ENCODE peak calls at places on chromosome 14, in six cellular contexts. D is effector memory CD4-positive, alpha-beta T cell; Q is left ventricle myocardium inferior; P is tibial nerve; E is mesendoderm; U is heart left ventricle. I is an unnamed sample. For H3K4me1, the result is how much of the 10 kb centered on the place peaks cover.

GRCh38 chr14:59464651-59465569 is at the start of gene GPR135:
- DNase-seq in D (peak), Q (peak), P (peak), E (peak), U (peak), I (peak)

GRCh38 chr14:28765907-28766504 is 581 bp upstream of the FOXG1 start:
- DNase-seq in D (no peak), Q (no peak), P (no peak), E (peak), U (no peak), I (peak)

GRCh38 chr14:67413806-67414769 is 2.1 kb upstream of the PLEK2 start:
- DNase-seq in D (no peak), Q (no peak), P (no peak), E (peak), U (no peak), I (no peak)

GRCh38 chr14:73242274-73242960 is 5.1 kb downstream of the PAPLN start:
- DNase-seq in D (no peak), Q (no peak), P (no peak), E (no peak), U (no peak), I (no peak)

GRCh38 chr14:90201344-90201743 is 55.0 kb upstream of the PSMC1 start:
- DNase-seq in D (no peak), Q (no peak), P (no peak), E (peak), U (no peak), I (no peak)

GRCh38 chr14:61774861-61775260 is 12.6 kb downstream of the SNAPC1 start:
- DNase-seq in D (no peak), Q (no peak), P (no peak), E (no peak), U (no peak), I (no peak)

GRCh38 chr14:98321838-98322237 is 950.2 kb downstream of the BCL11B start:
- DNase-seq in D (no peak), Q (no peak), P (no peak), E (no peak), U (no peak), I (no peak)

GRCh38 chr14:97458302-97459137 is 661.3 kb downstream of the VRK1 start:
- DNase-seq in D (peak), Q (no peak), P (no peak), E (peak), U (no peak), I (peak)

GRCh38 chr14:63972323-63972932 is 119.6 kb downstream of the SYNE2 start:
- DNase-seq in D (no peak), Q (no peak), P (no peak), E (no peak), U (no peak), I (no peak)

GRCh38 chr14:99527026-99527425 is 45.8 kb downstream of the CCNK start:
- DNase-seq in D (no peak), Q (no peak), P (no peak), E (no peak), U (no peak), I (no peak)
- H3K4me1 ChIP-seq in D (under half), Q (half or more), P (under half), E (under half), U (under half), I (under half)

GRCh38 chr14:65959563-65960024 is 526.6 kb upstream of the CCDC196 start:
- DNase-seq in D (no peak), Q (no peak), P (no peak), E (no peak), U (no peak), I (no peak)

GRCh38 chr14:65957631-65958205 is 528.5 kb upstream of the CCDC196 start:
- DNase-seq in D (no peak), Q (no peak), P (no peak), E (no peak), U (no peak), I (no peak)

GRCh38 chr14:65949711-65950516 is 536.3 kb upstream of the CCDC196 start:
- DNase-seq in D (no peak), Q (peak), P (no peak), E (peak), U (peak), I (peak)

GRCh38 chr14:65958664-65959562 is 527.3 kb upstream of the CCDC196 start:
- DNase-seq in D (no peak), Q (no peak), P (no peak), E (peak), U (no peak), I (no peak)

DNA sequence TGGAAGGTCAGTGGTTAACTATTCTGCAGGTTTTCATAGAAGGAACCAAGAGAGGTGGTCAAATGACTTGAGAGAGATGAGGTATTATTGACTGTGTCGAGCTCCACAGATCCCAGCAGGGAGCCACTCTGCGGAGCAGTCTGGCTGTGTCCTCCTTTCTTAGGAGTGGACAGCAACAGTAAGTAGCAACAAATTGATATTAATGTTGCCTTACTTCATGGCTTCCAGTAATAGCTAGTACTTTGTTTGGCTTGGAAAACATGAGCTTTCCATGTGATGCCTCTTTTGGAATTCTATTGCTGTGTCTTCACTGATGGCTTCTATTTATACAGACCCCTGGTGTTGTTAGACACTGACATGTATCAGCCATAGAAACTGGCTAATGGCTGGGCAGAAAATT is 531.3 kb upstream of the CCDC196 start:
- DNase-seq in D (no peak), Q (no peak), P (no peak), E (no peak), U (no peak), I (no peak)
- H3K4me1 ChIP-seq in D (under half), Q (under half), P (under half), E (under half), U (under half), I (under half)

DNA sequence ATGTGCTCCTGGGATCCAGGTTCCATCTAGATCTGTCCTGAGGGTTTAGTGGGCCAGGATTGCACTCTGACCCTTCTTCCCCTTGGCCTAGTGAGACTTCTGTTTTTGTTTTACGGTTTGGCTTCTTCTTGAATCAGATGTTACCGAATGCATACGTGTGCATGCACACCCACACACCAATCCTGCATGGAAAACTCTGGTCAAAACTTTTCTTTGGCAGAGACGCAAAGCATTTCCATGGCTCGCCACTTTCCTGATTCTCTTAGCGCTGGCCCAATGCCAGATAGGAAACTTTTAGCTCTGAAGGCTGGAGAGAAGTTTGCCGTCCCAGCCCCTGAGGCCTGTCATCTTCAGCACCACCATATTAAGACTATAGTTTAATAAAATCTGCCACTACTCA is 67.4 kb upstream of the ACTN1 start:
- DNase-seq in D (no peak), Q (no peak), P (peak), E (no peak), U (peak), I (no peak)
- H3K4me1 ChIP-seq in D (under half), Q (half or more), P (half or more), E (under half), U (half or more), I (under half)

GRCh38 chr14:23513005-23513412 is 38.6 kb downstream of the ZFHX2 start:
- DNase-seq in D (no peak), Q (no peak), P (no peak), E (no peak), U (no peak), I (peak)

GRCh38 chr14:23512156-23512555 is 39.4 kb downstream of the ZFHX2 start:
- DNase-seq in D (no peak), Q (no peak), P (no peak), E (no peak), U (no peak), I (no peak)

GRCh38 chr14:23514009-23514962 is 37.3 kb downstream of the ZFHX2 start:
- DNase-seq in D (no peak), Q (no peak), P (no peak), E (no peak), U (peak), I (no peak)

GRCh38 chr14:23517650-23518329 is 33.8 kb downstream of the ZFHX2 start:
- DNase-seq in D (no peak), Q (no peak), P (no peak), E (no peak), U (no peak), I (no peak)

GRCh38 chr14:23513466-23514008 is 38.0 kb downstream of the ZFHX2 start:
- DNase-seq in D (no peak), Q (no peak), P (no peak), E (no peak), U (no peak), I (no peak)
- H3K4me1 ChIP-seq in D (under half), Q (under half), P (under half), E (under half), U (under half), I (under half)

DNA sequence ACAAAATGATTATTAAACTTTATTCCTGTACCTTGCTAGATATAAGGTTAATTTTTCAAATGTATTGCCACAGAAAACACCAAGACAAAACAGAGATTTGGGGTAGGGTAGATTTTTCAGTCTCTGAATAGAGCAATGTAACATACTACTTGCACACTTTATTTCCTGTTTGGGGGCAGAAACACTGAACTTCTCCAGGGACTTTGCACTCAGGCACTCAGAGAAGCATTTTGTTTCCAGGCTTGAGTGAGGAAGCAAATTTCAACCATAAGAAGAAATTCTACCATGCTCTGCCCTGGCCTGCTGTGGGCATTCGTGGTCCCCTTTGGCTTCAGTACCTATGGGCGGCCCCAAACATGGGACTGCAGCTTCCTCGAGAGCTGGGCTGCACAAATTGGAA is 399.2 kb downstream of the DAD1 start:
- DNase-seq in D (no peak), Q (no peak), P (no peak), E (no peak), U (no peak), I (no peak)
- H3K4me1 ChIP-seq in D (under half), Q (under half), P (under half), E (under half), U (under half), I (under half)

GRCh38 chr14:30191639-30192279 is 264.1 kb upstream of the PRKD1 start:
- DNase-seq in D (no peak), Q (no peak), P (no peak), E (no peak), U (no peak), I (no peak)

GRCh38 chr14:30195946-30196345 is 268.3 kb upstream of the PRKD1 start:
- DNase-seq in D (no peak), Q (no peak), P (no peak), E (no peak), U (no peak), I (no peak)

GRCh38 chr14:30193791-30194407 is 266.3 kb upstream of the PRKD1 start:
- DNase-seq in D (no peak), Q (no peak), P (no peak), E (no peak), U (no peak), I (no peak)

GRCh38 chr14:30194769-30195168 is 267.1 kb upstream of the PRKD1 start:
- DNase-seq in D (no peak), Q (no peak), P (no peak), E (no peak), U (no peak), I (no peak)

DNA sequence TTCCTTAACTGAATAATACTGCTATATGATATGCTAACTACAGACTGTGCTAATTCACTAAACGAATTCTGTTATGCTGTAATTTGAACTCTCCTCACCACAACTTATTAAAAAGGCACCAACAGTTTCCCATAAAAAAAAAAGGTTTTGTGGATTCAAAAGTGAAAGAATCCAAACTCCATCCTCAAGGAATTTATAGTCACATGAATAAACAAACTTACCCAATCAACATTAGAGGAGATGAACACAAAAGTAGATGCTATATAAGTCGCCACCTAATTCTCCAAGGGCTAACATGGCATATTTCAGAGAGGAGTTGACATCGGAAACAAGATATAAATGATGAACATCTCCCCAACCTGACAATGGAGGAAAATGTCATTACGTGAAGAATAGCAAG is 265.4 kb upstream of the PRKD1 start:
- DNase-seq in D (no peak), Q (no peak), P (no peak), E (no peak), U (no peak), I (no peak)
- H3K4me1 ChIP-seq in D (under half), Q (under half), P (under half), E (under half), U (under half), I (under half)

GRCh38 chr14:91253795-91254323 is 9.4 kb upstream of the GPR68 start:
- DNase-seq in D (no peak), Q (no peak), P (no peak), E (no peak), U (no peak), I (no peak)

GRCh38 chr14:91252901-91253794 is 8.6 kb upstream of the GPR68 start:
- DNase-seq in D (no peak), Q (peak), P (no peak), E (peak), U (peak), I (peak)

GRCh38 chr14:91250912-91251311 is 6.4 kb upstream of the GPR68 start:
- DNase-seq in D (no peak), Q (no peak), P (no peak), E (no peak), U (no peak), I (no peak)

GRCh38 chr14:91246051-91246852 is 1.7 kb upstream of the GPR68 start:
- DNase-seq in D (peak), Q (no peak), P (no peak), E (no peak), U (no peak), I (no peak)

GRCh38 chr14:91249841-91250616 is 5.5 kb upstream of the GPR68 start:
- DNase-seq in D (peak), Q (no peak), P (no peak), E (peak), U (no peak), I (no peak)
- H3K4me1 ChIP-seq in D (half or more), Q (under half), P (under half), E (under half), U (under half), I (under half)